ENCODE peak calls at places on chromosome 7, in four cellular contexts. Q is effector memory CD8-positive, alpha-beta T cell; W is naive thymus-derived CD4-positive, alpha-beta T cell; B is ovary. A is an unnamed sample.

GRCh38 chr7:873367-874002 is 2.9 kb upstream of the GET4 start:
- DNase-seq in B (peak), W (peak), Q (peak), A (peak)

GRCh38 chr7:43943702-43944187 is 17.5 kb downstream of the UBE2D4 start:
- DNase-seq in B (no peak), W (no peak), Q (no peak), A (no peak)

GRCh38 chr7:155925682-155926081 is 113.4 kb upstream of the SHH start:
- DNase-seq in W (no peak), B (no peak), Q (no peak), A (no peak)

GRCh38 chr7:98879198-98879988 is 1.1 kb downstream of the TRRAP start:
- DNase-seq in W (peak), Q (peak), B (no peak), A (peak)

GRCh38 chr7:100034871-100035510 is 14.6 kb upstream of the ZSCAN21 start:
- DNase-seq in B (no peak), Q (no peak), W (no peak), A (no peak)

GRCh38 chr7:30652951-30653641 is 29.2 kb downstream of the CRHR2 start:
- DNase-seq in Q (no peak), B (no peak), W (no peak), A (no peak)

GRCh38 chr7:25244193-25244592 is 15.9 kb upstream of the NPVF start:
- DNase-seq in Q (no peak), B (no peak), W (no peak), A (no peak)

GRCh38 chr7:129210256-129210988 is 14.4 kb upstream of the AHCYL2 start:
- DNase-seq in W (peak), Q (peak), B (peak), A (peak)

GRCh38 chr7:156014201-156014600 is 201.9 kb upstream of the SHH start:
- DNase-seq in B (no peak), Q (no peak), W (no peak), A (no peak)

GRCh38 chr7:69067397-69067796 is 530.9 kb upstream of the AUTS2 start:
- DNase-seq in W (no peak), Q (no peak), B (no peak), A (peak)

GRCh38 chr7:45183711-45184210 is 26.2 kb downstream of the RAMP3 start:
- DNase-seq in B (no peak), Q (no peak), W (no peak), A (no peak)

GRCh38 chr7:37848297-37848696 is at the start of gene NME8:
- DNase-seq in B (no peak), Q (no peak), W (no peak), A (no peak)

GRCh38 chr7:78901566-78901965 is 551.9 kb downstream of the MAGI2 start:
- DNase-seq in Q (no peak), B (no peak), W (no peak), A (no peak)

GRCh38 chr7:108805808-108806397 is 236.2 kb downstream of the DNAJB9 start:
- DNase-seq in W (no peak), B (no peak), Q (no peak), A (peak)

GRCh38 chr7:93957767-93958166 is 36.2 kb downstream of the GNG11 start:
- DNase-seq in B (no peak), Q (no peak), W (no peak), A (no peak)